ENCODE peak calls at places on chromosomes 12 and 14, in five cellular contexts. R, I, F, P and V are unnamed samples.
A peak's percentile ranks its signal among the peaks of the same experiment; 100 is the strongest.

GRCh38 chr12:76085159-76085868 is 829 bp upstream of the NAP1L1 start:
- DNase-seq in R (no peak), I (no peak), F (no peak), P (peak; percentile 68), V (no peak)

GRCh38 chr12:48744251-48745008 is 27.9 kb upstream of the CCNT1 start:
- DNase-seq in R (no peak), I (no peak), F (no peak), P (no peak), V (no peak)

GRCh38 chr12:112370868-112371510 is 11.2 kb downstream of the HECTD4 start:
- DNase-seq in R (no peak), I (no peak), F (no peak), P (no peak), V (no peak)

GRCh38 chr14:20478915-20479314 is 9.7 kb downstream of the PNP start:
- DNase-seq in R (no peak), I (no peak), F (no peak), P (no peak), V (no peak)

GRCh38 chr12:2013527-2014223 is 9.4 kb upstream of the DCP1B start:
- DNase-seq in R (peak; percentile 66), I (peak; percentile 25), F (no peak), P (no peak), V (no peak)

GRCh38 chr14:81533536-81534343 is at the start of gene SEL1L:
- DNase-seq in R (peak; percentile 100), I (peak; percentile 100), F (peak; percentile 100), P (peak; percentile 99), V (peak; percentile 100)

GRCh38 chr12:66678640-66679268 is at the start of gene GRIP1:
- DNase-seq in R (no peak), I (no peak), F (no peak), P (no peak), V (no peak)

GRCh38 chr14:100383727-100384158 is 60.6 kb downstream of the SLC25A47 start:
- DNase-seq in R (peak; percentile 39), I (peak; percentile 29), F (peak; percentile 74), P (peak; percentile 64), V (peak; percentile 90)

GRCh38 chr14:104574536-104574935 is 5.0 kb upstream of the C14orf180 start:
- DNase-seq in R (no peak), I (no peak), F (no peak), P (no peak), V (no peak)

GRCh38 chr14:104574978-104575377 is 4.6 kb upstream of the C14orf180 start:
- DNase-seq in R (no peak), I (no peak), F (no peak), P (no peak), V (no peak)

GRCh38 chr14:104579507-104579906 is at the start of gene C14orf180:
- DNase-seq in R (no peak), I (no peak), F (no peak), P (no peak), V (no peak)

GRCh38 chr14:104577457-104578301 is 1.9 kb upstream of the C14orf180 start:
- DNase-seq in R (no peak), I (no peak), F (no peak), P (no peak), V (no peak)

DNA sequence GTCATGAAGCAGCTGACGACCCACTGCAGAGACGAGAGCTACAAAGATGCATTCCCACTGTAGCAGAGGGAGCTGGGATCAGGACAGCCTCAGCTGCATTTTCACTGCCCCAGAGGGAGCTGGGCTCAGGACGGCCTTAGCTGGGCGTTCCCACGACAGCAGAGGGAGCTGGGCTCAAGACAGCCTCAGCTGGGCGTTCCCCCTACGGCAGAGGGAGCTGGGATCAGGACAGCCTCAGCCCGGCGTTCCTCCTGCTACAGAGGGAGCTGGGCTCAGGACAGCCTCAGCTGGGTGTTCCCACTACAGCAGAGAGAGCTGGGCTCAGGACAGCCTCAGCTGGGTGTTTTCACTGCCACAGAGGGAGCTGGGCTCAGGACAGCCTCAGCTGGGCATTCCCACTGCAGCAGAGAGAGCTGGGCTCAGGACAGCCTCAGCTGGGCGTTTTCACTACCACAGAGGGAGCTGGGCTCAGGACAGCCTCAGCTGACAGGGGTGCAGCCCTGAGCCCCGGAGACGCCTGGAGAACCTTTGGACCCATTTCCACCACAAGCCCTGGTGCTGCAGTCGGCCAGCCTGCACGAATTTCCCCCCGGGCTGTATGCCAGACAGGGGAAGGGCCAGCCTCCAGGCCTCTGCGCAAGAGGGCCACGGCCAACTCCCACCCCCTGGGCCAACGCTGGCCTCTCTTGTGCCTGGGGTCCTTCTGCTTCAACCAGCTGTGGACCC is 2.8 kb upstream of the C14orf180 start:
- DNase-seq in R (no peak), I (no peak), F (no peak), P (peak; percentile 39), V (no peak)
- TF ChIP-seq CTCF in R (no peak), I (no peak), F (no peak), P (no peak), V (no peak)

GRCh38 chr14:103871596-103872480 is 24.5 kb upstream of the PPP1R13B start:
- DNase-seq in R (peak; percentile 48), I (no peak), F (no peak), P (no peak), V (no peak)
- TF ChIP-seq POLR2A in R (peak; percentile 37), I (no peak), F (no peak), P (no peak), V (no peak)

GRCh38 chr12:59787610-59788009 is 191.8 kb downstream of the SLC16A7 start:
- DNase-seq in R (no peak), I (no peak), F (no peak), P (peak; percentile 59), V (no peak)
- H3K4me3 ChIP-seq in R (no peak overlapping the region), I (no peak overlapping the region), F (no peak overlapping the region), P (no peak overlapping the region), V (no peak overlapping the region)

GRCh38 chr12:30795660-30796507 is 41.1 kb upstream of the CAPRIN2 start:
- DNase-seq in R (peak; percentile 42), I (no peak), F (peak; percentile 73), P (peak; percentile 69), V (peak; percentile 90)
- TF ChIP-seq CTCF in R (peak; percentile 33), I (peak; percentile 35), F (no peak), P (no peak), V (no peak)

GRCh38 chr12:115320967-115321366 is 637.0 kb upstream of the TBX3 start:
- DNase-seq in R (peak; percentile 35), I (no peak), F (peak; percentile 80), P (no peak), V (no peak)

GRCh38 chr12:115320451-115320850 is 636.5 kb upstream of the TBX3 start:
- DNase-seq in R (no peak), I (no peak), F (no peak), P (no peak), V (no peak)

GRCh38 chr12:115322275-115322674 is 638.3 kb upstream of the TBX3 start:
- DNase-seq in R (no peak), I (no peak), F (no peak), P (no peak), V (no peak)

GRCh38 chr12:115323223-115323905 is 639.4 kb upstream of the TBX3 start:
- DNase-seq in R (no peak), I (no peak), F (no peak), P (no peak), V (no peak)

DNA sequence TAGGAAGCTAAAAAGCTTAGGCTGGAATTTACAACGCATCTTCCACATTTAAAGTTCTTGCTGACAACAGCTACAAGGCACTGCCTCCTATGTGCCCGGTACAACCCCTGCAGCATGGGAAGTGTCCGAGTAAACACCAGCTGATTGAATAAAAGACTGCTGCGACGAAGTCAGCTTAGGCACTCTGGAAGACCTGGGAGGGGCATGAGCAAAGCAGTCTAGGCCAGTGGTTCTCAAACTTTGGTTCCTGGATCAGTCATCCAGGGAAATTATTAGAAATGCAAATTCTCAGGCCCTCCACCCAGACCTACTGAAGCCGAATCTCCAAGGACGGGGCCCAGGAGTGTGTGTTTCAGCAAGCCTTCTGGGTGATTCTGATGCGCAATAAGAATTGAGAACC is 635.7 kb upstream of the TBX3 start:
- DNase-seq in R (no peak), I (no peak), F (no peak), P (no peak), V (no peak)
- TF ChIP-seq POLR2A in R (no peak), I (no peak), F (no peak), P (no peak), V (no peak)

GRCh38 chr12:57693317-57693658 is 644 bp upstream of the OS9 start:
- DNase-seq in R (no peak), I (no peak), F (no peak), P (no peak), V (no peak)

GRCh38 chr12:57693659-57694458 is at the start of gene OS9:
- DNase-seq in R (peak; percentile 95), I (peak; percentile 98), F (peak; percentile 99), P (peak; percentile 100), V (peak; percentile 99)

GRCh38 chr12:57694459-57695019 is 607 bp downstream of the OS9 start:
- DNase-seq in R (no peak), I (no peak), F (no peak), P (no peak), V (no peak)

GRCh38 chr12:57695770-57696432 is 2.0 kb downstream of the OS9 start:
- DNase-seq in R (no peak), I (no peak), F (no peak), P (no peak), V (no peak)

GRCh38 chr12:57692500-57692899 is 1.4 kb upstream of the OS9 start:
- DNase-seq in R (no peak), I (no peak), F (no peak), P (no peak), V (no peak)
- H3K4me3 ChIP-seq in R (no peak overlapping the region), I (no peak overlapping the region), F (no peak overlapping the region), P (no peak overlapping the region), V (no peak overlapping the region)